ENCODE peak calls at places on chromosomes 3 and 15, in nine cellular contexts. F is GM20000, B is NB4, K is hepatocyte, T is bronchial epithelial cell, R is lower lobe of right lung, M is dorsolateral prefrontal cortex, S is HFF-Myc, X is mucosa of descending colon. H is an unnamed sample.

GRCh38 chr3:5186854-5187151 is 704 bp upstream of the EDEM1 start:
- DNase-seq in F (no peak), B (peak), K (peak), T (peak), R (no peak), M (no peak), S (no peak), X (no peak), H (peak)

GRCh38 chr15:66860844-66861243 is 158.8 kb downstream of the SMAD6 start:
- DNase-seq in F (no peak), B (no peak), K (no peak), T (no peak), R (no peak), M (no peak), S (no peak), X (no peak), H (no peak)

GRCh38 chr3:57910988-57911387 is 97.2 kb upstream of the FLNB start:
- DNase-seq in F (no peak), B (peak), K (no peak), T (peak), R (no peak), M (no peak), S (no peak), X (no peak), H (no peak)

GRCh38 chr3:57757642-57758297 is 1.7 kb downstream of the SLMAP start:
- DNase-seq in F (no peak), B (peak), K (peak), T (peak), R (no peak), M (no peak), S (no peak), X (no peak), H (peak)

GRCh38 chr3:193297421-193297820 is 56.4 kb downstream of the PLAAT1 start:
- DNase-seq in F (peak), B (no peak), K (no peak), T (peak), R (no peak), M (no peak), S (no peak), X (no peak), H (no peak)

GRCh38 chr15:62107561-62108110 is 40.9 kb downstream of the C2CD4A start:
- DNase-seq in F (no peak), B (no peak), K (no peak), T (peak), R (no peak), M (no peak), S (no peak), X (no peak), H (no peak)

GRCh38 chr3:98521897-98522537 is 685 bp downstream of the CLDND1 start:
- DNase-seq in F (peak), B (peak), K (peak), T (peak), R (peak), M (peak), S (peak), X (peak), H (peak)

GRCh38 chr15:81001180-81002003 is 669 bp downstream of the TLNRD1 start:
- DNase-seq in F (peak), B (peak), K (peak), T (peak), R (peak), M (no peak), S (no peak), X (peak), H (peak)

GRCh38 chr3:193768069-193768391 is 175.0 kb downstream of the OPA1 start:
- DNase-seq in F (no peak), B (no peak), K (no peak), T (peak), R (no peak), M (no peak), S (no peak), X (no peak), H (no peak)

GRCh38 chr15:88077249-88077810 is 179.2 kb downstream of the NTRK3 start:
- DNase-seq in F (no peak), B (no peak), K (no peak), T (no peak), R (no peak), M (no peak), S (no peak), X (no peak), H (no peak)

GRCh38 chr3:42569743-42570142 is 12.0 kb downstream of the SEC22C start:
- DNase-seq in F (no peak), B (no peak), K (no peak), T (no peak), R (no peak), M (peak), S (no peak), X (no peak), H (no peak)

GRCh38 chr15:77181305-77182074 is 110.6 kb upstream of the TSPAN3 start:
- DNase-seq in F (peak), B (no peak), K (no peak), T (no peak), R (no peak), M (no peak), S (no peak), X (no peak), H (no peak)

GRCh38 chr3:108006901-108007331 is 83.9 kb downstream of the CD47 start:
- DNase-seq in F (no peak), B (no peak), K (no peak), T (no peak), R (no peak), M (no peak), S (no peak), X (no peak), H (no peak)

GRCh38 chr3:16311960-16312451 is 47.0 kb downstream of the OXNAD1 start:
- DNase-seq in F (peak), B (peak), K (no peak), T (peak), R (no peak), M (no peak), S (no peak), X (no peak), H (peak)

GRCh38 chr3:120171134-120171863 is 77.1 kb upstream of the GSK3B start:
- DNase-seq in F (no peak), B (no peak), K (no peak), T (no peak), R (no peak), M (no peak), S (no peak), X (no peak), H (no peak)

GRCh38 chr15:35466476-35466875 is 79.5 kb downstream of the DPH6 start:
- DNase-seq in F (no peak), B (no peak), K (no peak), T (peak), R (no peak), M (no peak), S (no peak), X (no peak), H (no peak)

GRCh38 chr3:57752307-57752706 is 3.8 kb upstream of the SLMAP start:
- DNase-seq in F (no peak), B (no peak), K (peak), T (peak), R (no peak), M (no peak), S (no peak), X (no peak), H (peak)

GRCh38 chr3:156620260-156620659 is 54.1 kb upstream of the TIPARP start:
- DNase-seq in F (no peak), B (peak), K (peak), T (peak), R (no peak), M (no peak), S (no peak), X (no peak), H (no peak)

GRCh38 chr3:32886296-32886695 is 65.1 kb upstream of the CCR4 start:
- DNase-seq in F (no peak), B (no peak), K (no peak), T (no peak), R (no peak), M (no peak), S (no peak), X (no peak), H (no peak)

GRCh38 chr3:101074518-101074917 is 81.3 kb upstream of the ABI3BP start:
- DNase-seq in F (no peak), B (no peak), K (no peak), T (no peak), R (no peak), M (no peak), S (no peak), X (no peak), H (no peak)

GRCh38 chr3:123880998-123881561 is 3.1 kb downstream of the MYLK start:
- DNase-seq in F (no peak), B (peak), K (peak), T (peak), R (no peak), M (no peak), S (peak), X (no peak), H (peak)

GRCh38 chr15:81909229-81910087 is 136.4 kb downstream of the MEX3B start:
- DNase-seq in F (no peak), B (peak), K (peak), T (no peak), R (no peak), M (no peak), S (no peak), X (no peak), H (no peak)

GRCh38 chr3:11784962-11785361 is 61.7 kb downstream of the TAMM41 start:
- DNase-seq in F (no peak), B (peak), K (no peak), T (no peak), R (no peak), M (no peak), S (no peak), X (no peak), H (peak)

GRCh38 chr15:60594071-60594470 is 115.1 kb upstream of the ICE2 start:
- DNase-seq in F (no peak), B (no peak), K (no peak), T (peak), R (no peak), M (no peak), S (no peak), X (no peak), H (no peak)

GRCh38 chr3:141429371-141430035 is 57.3 kb upstream of the RASA2 start:
- DNase-seq in F (no peak), B (no peak), K (no peak), T (no peak), R (no peak), M (peak), S (no peak), X (no peak), H (no peak)

GRCh38 chr3:169497567-169498257 is 165.8 kb downstream of the MECOM start:
- DNase-seq in F (no peak), B (no peak), K (no peak), T (peak), R (no peak), M (no peak), S (no peak), X (no peak), H (no peak)

GRCh38 chr3:15449489-15449888 is 22.1 kb downstream of the EAF1 start:
- DNase-seq in F (no peak), B (no peak), K (no peak), T (no peak), R (no peak), M (no peak), S (no peak), X (no peak), H (no peak)

GRCh38 chr3:120682095-120682681 is at the start of gene HGD:
- DNase-seq in F (no peak), B (no peak), K (peak), T (peak), R (no peak), M (no peak), S (no peak), X (no peak), H (no peak)

GRCh38 chr3:73623316-73623715 is 1.4 kb downstream of the PDZRN3 start:
- DNase-seq in F (no peak), B (no peak), K (no peak), T (no peak), R (no peak), M (no peak), S (no peak), X (no peak), H (no peak)

GRCh38 chr3:170356596-170357175 is 829 bp upstream of the SKIL start:
- DNase-seq in F (peak), B (peak), K (peak), T (peak), R (peak), M (peak), S (no peak), X (peak), H (peak)

GRCh38 chr3:24196526-24196925 is 251.4 kb downstream of the NR1D2 start:
- DNase-seq in F (no peak), B (no peak), K (no peak), T (no peak), R (no peak), M (no peak), S (no peak), X (no peak), H (peak)

GRCh38 chr15:72184165-72184811 is 13.3 kb downstream of the GRAMD2A start:
- DNase-seq in F (no peak), B (no peak), K (peak), T (no peak), R (peak), M (no peak), S (no peak), X (no peak), H (peak)

DNA sequence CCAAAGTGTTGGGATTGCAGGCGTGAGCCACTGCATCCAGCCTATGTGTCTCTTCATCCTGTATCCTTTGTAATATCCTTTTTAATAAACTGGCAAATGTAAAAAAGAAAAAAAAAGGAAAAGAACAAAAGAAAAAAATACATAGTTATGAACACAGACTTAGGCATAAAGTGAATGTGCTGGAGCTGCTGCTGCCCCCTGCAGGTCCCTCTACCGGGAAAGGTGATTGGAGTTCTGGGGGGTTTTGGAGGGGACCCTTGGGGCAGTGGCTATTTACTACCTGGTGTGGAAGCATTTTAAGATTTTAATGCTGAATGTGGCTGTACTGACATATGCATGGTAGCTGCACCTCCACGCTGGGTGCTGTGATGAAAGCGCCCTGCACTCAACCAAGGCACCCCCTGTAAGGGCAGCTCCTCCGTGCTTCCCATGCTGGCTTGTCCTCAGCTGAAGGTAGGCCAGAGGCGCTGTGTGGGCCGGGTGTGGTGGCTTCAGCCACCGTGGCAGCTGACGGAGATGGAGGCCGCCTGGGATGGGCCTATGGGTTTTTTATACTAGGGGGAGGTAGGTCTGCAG is 49.9 kb downstream of the RPLP1 start:
- DNase-seq in F (no peak), B (no peak), K (no peak), T (no peak), R (no peak), M (no peak), S (no peak), X (no peak), H (no peak)
- TF ChIP-seq CTCF in F (no peak), B (peak), K (no peak), T (no peak), R (no peak), M (no peak), S (peak), X (no peak), H (no peak)

GRCh38 chr15:38389924-38390542 is 63.9 kb upstream of the FAM98B start:
- DNase-seq in F (peak), B (peak), K (peak), T (peak), R (peak), M (peak), S (no peak), X (no peak), H (peak)
- TF ChIP-seq CTCF in F (peak), B (peak), K (peak), T (peak), R (peak), M (peak), S (peak), X (peak), H (peak)

DNA sequence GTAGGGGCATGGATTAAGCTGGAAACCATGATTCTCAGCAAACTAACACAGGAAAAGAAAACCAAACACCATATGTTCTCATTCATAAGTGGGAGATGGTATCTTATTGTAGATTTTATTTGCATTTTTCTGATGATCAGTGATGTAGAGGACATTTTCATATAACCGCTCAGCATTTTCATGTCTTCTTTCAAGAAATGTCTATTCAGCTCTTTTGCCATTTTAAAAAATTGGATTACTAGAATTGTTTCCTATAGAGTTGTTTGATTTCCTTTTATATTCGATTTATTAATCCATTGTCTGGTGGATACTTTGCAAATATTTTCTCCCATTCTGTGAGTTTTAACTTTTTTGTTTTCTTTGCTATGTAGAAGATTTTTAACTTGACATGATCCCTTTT is 682.2 kb upstream of the BCHE start:
- DNase-seq in F (no peak), B (no peak), K (no peak), T (no peak), R (no peak), M (no peak), S (no peak), X (no peak), H (no peak)
- TF ChIP-seq CTCF in F (no peak), B (no peak), K (no peak), T (no peak), R (no peak), M (no peak), S (no peak), X (no peak), H (no peak)

GRCh38 chr3:186094696-186095095 is 14.2 kb downstream of the ETV5 start:
- DNase-seq in F (no peak), B (no peak), K (no peak), T (no peak), R (no peak), M (no peak), S (no peak), X (no peak), H (no peak)

GRCh38 chr3:186097663-186098451 is 11.0 kb downstream of the ETV5 start:
- DNase-seq in F (no peak), B (no peak), K (peak), T (peak), R (peak), M (peak), S (peak), X (peak), H (peak)

GRCh38 chr3:186097317-186097662 is 11.6 kb downstream of the ETV5 start:
- DNase-seq in F (no peak), B (no peak), K (no peak), T (no peak), R (no peak), M (no peak), S (no peak), X (no peak), H (no peak)

GRCh38 chr3:186096295-186096694 is 12.6 kb downstream of the ETV5 start:
- DNase-seq in F (no peak), B (no peak), K (no peak), T (no peak), R (no peak), M (no peak), S (no peak), X (no peak), H (no peak)

GRCh38 chr3:186095584-186096061 is 13.3 kb downstream of the ETV5 start:
- DNase-seq in F (no peak), B (peak), K (no peak), T (no peak), R (peak), M (no peak), S (no peak), X (peak), H (no peak)
- TF ChIP-seq CTCF in F (no peak), B (no peak), K (no peak), T (no peak), R (no peak), M (no peak), S (no peak), X (no peak), H (no peak)

DNA sequence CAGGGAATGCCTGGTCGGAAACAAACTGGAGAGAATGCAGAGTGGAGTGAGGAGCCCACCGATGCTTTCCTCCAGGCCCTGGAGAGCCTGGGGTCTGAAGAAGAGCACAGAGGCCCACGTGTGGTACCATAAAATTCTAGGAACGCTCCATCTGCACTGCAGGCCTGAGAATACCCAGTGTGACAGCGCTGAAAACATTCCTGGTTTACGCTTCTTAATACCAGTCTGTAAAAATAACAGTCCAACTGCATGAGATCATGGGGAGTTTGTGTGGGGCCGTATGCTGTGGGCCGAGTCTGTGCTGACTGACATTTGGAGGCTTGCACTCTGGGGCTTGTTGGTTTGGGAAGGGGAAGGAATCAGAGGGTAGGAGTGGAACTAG is 270.8 kb upstream of the RGMA start:
- DNase-seq in F (no peak), B (no peak), K (peak), T (no peak), R (no peak), M (no peak), S (no peak), X (no peak), H (no peak)
- TF ChIP-seq CTCF in F (no peak), B (no peak), K (no peak), T (no peak), R (no peak), M (no peak), S (no peak), X (no peak), H (no peak)

GRCh38 chr3:55896155-55896554 is 409.0 kb upstream of the WNT5A start:
- DNase-seq in F (no peak), B (no peak), K (no peak), T (no peak), R (no peak), M (no peak), S (no peak), X (no peak), H (no peak)

GRCh38 chr3:55894605-55895004 is 407.5 kb upstream of the WNT5A start:
- DNase-seq in F (no peak), B (no peak), K (no peak), T (peak), R (no peak), M (no peak), S (no peak), X (no peak), H (no peak)

GRCh38 chr3:55899887-55900286 is 412.8 kb upstream of the WNT5A start:
- DNase-seq in F (peak), B (peak), K (peak), T (no peak), R (no peak), M (no peak), S (no peak), X (no peak), H (no peak)

GRCh38 chr3:55893045-55893664 is 406.0 kb upstream of the WNT5A start:
- DNase-seq in F (no peak), B (no peak), K (no peak), T (peak), R (no peak), M (no peak), S (no peak), X (no peak), H (no peak)

DNA sequence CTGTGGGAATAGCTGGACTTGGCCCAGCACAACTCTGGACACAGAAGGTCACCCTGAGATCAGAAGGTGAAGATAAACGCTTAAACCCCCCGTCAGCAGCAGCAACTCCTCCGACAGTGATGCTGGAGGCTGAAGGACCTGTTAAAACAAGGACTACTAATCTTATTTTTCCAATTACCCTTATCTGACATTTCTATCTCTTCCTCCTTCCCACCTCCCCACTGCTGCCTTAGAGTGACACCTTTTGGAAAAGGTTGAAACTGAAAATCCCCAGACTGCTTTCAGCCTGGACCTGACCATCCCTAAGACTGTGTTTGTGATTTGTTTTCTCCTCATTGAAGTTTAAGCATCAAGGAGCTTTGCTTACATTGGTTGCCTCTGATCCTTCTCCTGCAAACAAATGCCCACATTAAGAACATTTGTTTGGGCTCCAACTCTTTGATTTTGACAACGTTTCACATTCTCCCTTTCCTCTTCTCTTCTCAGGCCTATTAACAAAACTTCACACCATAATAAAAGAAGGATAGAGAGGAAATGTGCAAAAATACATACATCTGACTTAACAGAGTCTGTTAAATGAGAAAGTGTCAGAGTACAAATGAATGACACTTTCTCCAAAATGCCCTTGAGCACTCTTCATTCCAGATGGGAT is 410.6 kb upstream of the WNT5A start:
- DNase-seq in F (no peak), B (peak), K (peak), T (peak), R (no peak), M (no peak), S (no peak), X (no peak), H (peak)
- TF ChIP-seq CTCF in F (no peak), B (no peak), K (peak), T (peak), R (peak), M (no peak), S (peak), X (no peak), H (peak)

H was measured in fibroblast of villous mesenchyme.